ENCODE peak calls at places on chromosome 14, in five cellular contexts. One of them, this sample, is unnamed.
A peak's percentile ranks its signal among the peaks of the same experiment; 100 is the strongest.

GRCh38 chr14:53925201-53925766 is 31.3 kb downstream of the BMP4 start:
- DNase-seq in A673: no peak
- DNase-seq in right lobe of liver: no peak
- DNase-seq in heart left ventricle: no peak
- DNase-seq in heart right ventricle: no peak
- DNase-seq in this sample: no peak

GRCh38 chr14:28294834-28295440 is 471.6 kb upstream of the FOXG1 start:
- DNase-seq in heart right ventricle: no peak
- DNase-seq in right lobe of liver: no peak
- DNase-seq in A673: peak; percentile 52
- DNase-seq in heart left ventricle: no peak
- DNase-seq in this sample: no peak

GRCh38 chr14:76708028-76708427 is 53.2 kb upstream of the VASH1 start:
- DNase-seq in heart left ventricle: no peak
- DNase-seq in A673: no peak
- DNase-seq in heart right ventricle: no peak
- DNase-seq in right lobe of liver: no peak
- DNase-seq in this sample: no peak

GRCh38 chr14:20606190-20606901 is 15.2 kb upstream of the RNASE12 start:
- DNase-seq in right lobe of liver: peak; percentile 93
- DNase-seq in heart right ventricle: peak; percentile 27
- DNase-seq in A673: peak; percentile 60
- DNase-seq in heart left ventricle: no peak
- DNase-seq in this sample: no peak

GRCh38 chr14:89340200-89340667 is 76.8 kb downstream of the FOXN3 start:
- DNase-seq in right lobe of liver: no peak
- DNase-seq in A673: no peak
- DNase-seq in heart right ventricle: no peak
- DNase-seq in heart left ventricle: no peak
- DNase-seq in this sample: no peak

GRCh38 chr14:69901113-69901951 is 22.1 kb downstream of the SMOC1 start:
- DNase-seq in heart right ventricle: no peak
- DNase-seq in right lobe of liver: no peak
- DNase-seq in heart left ventricle: no peak
- DNase-seq in A673: peak; percentile 63
- DNase-seq in this sample: no peak

GRCh38 chr14:71908141-71908540 is 24.1 kb upstream of the RGS6 start:
- DNase-seq in right lobe of liver: no peak
- DNase-seq in A673: no peak
- DNase-seq in heart right ventricle: no peak
- DNase-seq in heart left ventricle: no peak
- DNase-seq in this sample: no peak

GRCh38 chr14:104678346-104678745 is 11.1 kb upstream of the INF2 start:
- DNase-seq in right lobe of liver: peak; percentile 48
- DNase-seq in heart left ventricle: peak; percentile 71
- DNase-seq in heart right ventricle: peak; percentile 66
- DNase-seq in A673: peak; percentile 95
- DNase-seq in this sample: no peak

GRCh38 chr14:104428333-104428851 is 151.2 kb upstream of the C14orf180 start:
- DNase-seq in right lobe of liver: no peak
- DNase-seq in heart right ventricle: no peak
- DNase-seq in A673: no peak
- DNase-seq in heart left ventricle: no peak
- DNase-seq in this sample: peak; percentile 38

GRCh38 chr14:48086516-48086915 is 411.1 kb upstream of the MDGA2 start:
- DNase-seq in heart left ventricle: no peak
- DNase-seq in heart right ventricle: no peak
- DNase-seq in right lobe of liver: no peak
- DNase-seq in A673: no peak
- DNase-seq in this sample: no peak

GRCh38 chr14:97164014-97164413 is 366.8 kb downstream of the VRK1 start:
- DNase-seq in heart right ventricle: no peak
- DNase-seq in right lobe of liver: no peak
- DNase-seq in heart left ventricle: no peak
- DNase-seq in A673: peak; percentile 84
- DNase-seq in this sample: no peak

GRCh38 chr14:92780444-92780843 is 13.7 kb upstream of the GOLGA5 start:
- DNase-seq in right lobe of liver: no peak
- DNase-seq in heart left ventricle: no peak
- DNase-seq in heart right ventricle: no peak
- DNase-seq in A673: no peak
- DNase-seq in this sample: no peak

GRCh38 chr14:20490563-20490962 is 14.8 kb upstream of the RNASE10 start:
- DNase-seq in heart left ventricle: no peak
- DNase-seq in right lobe of liver: no peak
- DNase-seq in heart right ventricle: no peak
- DNase-seq in A673: no peak
- DNase-seq in this sample: no peak

GRCh38 chr14:105857223-105857815 is 330.9 kb downstream of the TMEM121 start:
- DNase-seq in heart right ventricle: peak; percentile 2
- DNase-seq in right lobe of liver: no peak
- DNase-seq in heart left ventricle: no peak
- DNase-seq in A673: no peak
- DNase-seq in this sample: peak; percentile 30

GRCh38 chr14:60092516-60092915 is 793 bp downstream of the PCNX4 start:
- DNase-seq in heart left ventricle: no peak
- DNase-seq in right lobe of liver: no peak
- DNase-seq in A673: peak; percentile 45
- DNase-seq in heart right ventricle: no peak
- DNase-seq in this sample: no peak

GRCh38 chr14:60093088-60093487 is 1.4 kb downstream of the PCNX4 start:
- DNase-seq in heart right ventricle: no peak
- DNase-seq in right lobe of liver: no peak
- DNase-seq in heart left ventricle: no peak
- DNase-seq in A673: no peak
- DNase-seq in this sample: no peak

GRCh38 chr14:60091550-60092511 is at the start of gene PCNX4:
- DNase-seq in right lobe of liver: peak; percentile 98
- DNase-seq in heart left ventricle: peak; percentile 98
- DNase-seq in A673: peak; percentile 100
- DNase-seq in heart right ventricle: peak; percentile 98
- DNase-seq in this sample: peak; percentile 98

GRCh38 chr14:60094306-60094897 is 2.7 kb downstream of the PCNX4 start:
- DNase-seq in heart right ventricle: peak; percentile 13
- DNase-seq in heart left ventricle: no peak
- DNase-seq in A673: no peak
- DNase-seq in right lobe of liver: no peak
- DNase-seq in this sample: no peak

DNA sequence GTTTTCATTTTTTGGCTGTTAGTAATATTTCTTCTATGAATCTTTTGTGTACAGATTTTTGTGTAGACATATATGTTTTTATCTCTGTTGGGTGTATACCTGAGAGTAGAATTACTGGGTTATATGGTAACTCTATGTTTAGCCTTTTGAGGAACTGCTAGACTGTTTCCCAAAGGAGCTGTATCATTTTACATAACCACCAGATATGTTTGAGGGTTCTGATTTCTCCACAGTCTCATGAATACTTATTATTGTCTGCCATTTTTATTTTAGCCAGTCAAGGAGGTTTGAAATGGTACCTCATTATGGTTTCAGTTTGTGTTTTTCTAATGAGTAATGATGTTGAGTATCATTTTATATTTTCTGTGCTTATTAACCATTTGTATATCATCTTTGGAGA is 1.9 kb downstream of the PCNX4 start:
- DNase-seq in heart left ventricle: no peak
- DNase-seq in heart right ventricle: no peak
- DNase-seq in A673: no peak
- DNase-seq in right lobe of liver: no peak
- DNase-seq in this sample: no peak
- H3K4me1 ChIP-seq in heart left ventricle: peaks cover 44% of the 10 kb centered on the region
- H3K4me1 ChIP-seq in heart right ventricle: peaks cover 21% of the 10 kb centered on the region
- H3K4me1 ChIP-seq in A673: peaks cover 8% of the 10 kb centered on the region
- H3K4me1 ChIP-seq in right lobe of liver: no peaks in the 10 kb centered on the region
- H3K4me1 ChIP-seq in this sample: no peaks in the 10 kb centered on the region

GRCh38 chr14:67785270-67786109 is 30.9 kb downstream of the ZFYVE26 start:
- DNase-seq in heart left ventricle: no peak
- DNase-seq in A673: no peak
- DNase-seq in right lobe of liver: no peak
- DNase-seq in heart right ventricle: no peak
- DNase-seq in this sample: no peak
- H3K36me3 ChIP-seq in heart left ventricle: peaks cover 98% of the 10 kb centered on the region
- H3K36me3 ChIP-seq in A673: peaks cover 45% of the 10 kb centered on the region
- H3K36me3 ChIP-seq in right lobe of liver: peaks cover 4% of the 10 kb centered on the region
- H3K36me3 ChIP-seq in heart right ventricle: peaks cover 7% of the 10 kb centered on the region
- H3K36me3 ChIP-seq in this sample: peaks cover 30% of the 10 kb centered on the region

GRCh38 chr14:68707496-68707895 is 85.4 kb downstream of the ZFP36L1 start:
- DNase-seq in right lobe of liver: no peak
- DNase-seq in A673: no peak
- DNase-seq in heart right ventricle: no peak
- DNase-seq in heart left ventricle: no peak
- DNase-seq in this sample: no peak

GRCh38 chr14:68703093-68703492 is 89.8 kb downstream of the ZFP36L1 start:
- DNase-seq in A673: no peak
- DNase-seq in heart left ventricle: no peak
- DNase-seq in right lobe of liver: no peak
- DNase-seq in heart right ventricle: no peak
- DNase-seq in this sample: peak; percentile 69

GRCh38 chr14:68705741-68706283 is 87.1 kb downstream of the ZFP36L1 start:
- DNase-seq in heart right ventricle: no peak
- DNase-seq in A673: no peak
- DNase-seq in right lobe of liver: peak; percentile 67
- DNase-seq in heart left ventricle: no peak
- DNase-seq in this sample: no peak

GRCh38 chr14:68702578-68702977 is 90.3 kb downstream of the ZFP36L1 start:
- DNase-seq in heart left ventricle: no peak
- DNase-seq in heart right ventricle: no peak
- DNase-seq in right lobe of liver: no peak
- DNase-seq in A673: no peak
- DNase-seq in this sample: no peak

DNA sequence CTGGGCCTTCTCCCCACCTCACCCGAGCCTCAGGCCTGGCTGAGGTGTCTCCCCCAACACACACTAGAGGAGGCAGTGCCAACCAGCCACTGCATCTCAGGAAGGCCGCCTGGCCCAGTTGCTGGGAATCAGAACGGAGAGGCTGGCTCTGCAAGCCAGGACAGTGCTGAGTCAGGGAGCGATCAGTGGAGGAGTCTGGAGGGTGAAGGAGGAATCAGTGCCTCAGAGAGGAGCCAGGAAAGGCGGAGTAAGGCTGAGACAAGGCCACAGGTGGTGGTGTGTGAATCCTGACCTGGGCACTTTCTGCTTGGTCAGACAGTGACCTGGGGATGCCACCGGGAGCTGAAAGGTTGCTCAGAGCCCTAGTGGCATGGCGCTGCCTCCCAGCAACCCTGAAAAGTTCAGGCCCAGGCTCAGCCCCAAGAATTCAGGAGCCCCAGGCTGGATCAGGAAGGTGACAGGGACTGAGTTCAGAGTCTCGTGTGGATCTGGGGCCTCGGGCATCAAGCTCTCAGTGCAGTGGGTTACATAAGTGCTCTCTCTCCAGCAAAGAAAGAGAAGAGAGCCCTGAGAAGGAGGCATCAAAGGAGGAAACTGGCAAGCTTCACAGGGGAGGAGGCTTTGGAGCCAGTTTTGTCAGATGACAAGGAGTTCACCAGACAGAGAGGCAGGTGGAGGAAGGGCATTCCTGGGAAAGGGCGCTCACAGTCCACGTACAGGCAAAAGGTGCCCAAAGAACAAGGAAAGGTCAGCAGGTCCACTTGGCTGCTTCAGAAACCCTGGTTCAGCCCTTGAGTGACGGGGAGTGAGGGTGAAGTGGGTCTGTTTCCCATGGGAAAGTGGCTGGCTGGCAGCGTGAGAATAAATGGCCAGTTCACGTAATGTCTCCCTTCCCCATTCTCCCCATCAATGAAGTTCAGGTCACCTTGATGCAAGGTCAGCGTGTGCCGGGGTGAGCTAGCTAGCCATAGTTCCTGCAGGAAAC is 87.8 kb downstream of the ZFP36L1 start:
- DNase-seq in right lobe of liver: peak; percentile 43
- DNase-seq in A673: no peak
- DNase-seq in heart left ventricle: no peak
- DNase-seq in heart right ventricle: no peak
- DNase-seq in this sample: peak; percentile 62
- H3K4me1 ChIP-seq in right lobe of liver: no peaks in the 10 kb centered on the region
- H3K4me1 ChIP-seq in A673: no peaks in the 10 kb centered on the region
- H3K4me1 ChIP-seq in heart left ventricle: peaks cover 19% of the 10 kb centered on the region
- H3K4me1 ChIP-seq in heart right ventricle: peaks cover 6% of the 10 kb centered on the region
- H3K4me1 ChIP-seq in this sample: no peaks in the 10 kb centered on the region

GRCh38 chr14:22493753-22494152 is 95.3 kb downstream of the DAD1 start:
- DNase-seq in heart left ventricle: peak; percentile 39
- DNase-seq in A673: no peak
- DNase-seq in heart right ventricle: no peak
- DNase-seq in right lobe of liver: no peak
- DNase-seq in this sample: no peak
- H3K36me3 ChIP-seq in heart left ventricle: no peaks in the 10 kb centered on the region
- H3K36me3 ChIP-seq in A673: no peaks in the 10 kb centered on the region
- H3K36me3 ChIP-seq in heart right ventricle: no peaks in the 10 kb centered on the region
- H3K36me3 ChIP-seq in right lobe of liver: no peaks in the 10 kb centered on the region
- H3K36me3 ChIP-seq in this sample: no peaks in the 10 kb centered on the region

GRCh38 chr14:75443203-75443969 is 15.6 kb downstream of the JDP2 start:
- DNase-seq in right lobe of liver: no peak
- DNase-seq in heart left ventricle: no peak
- DNase-seq in heart right ventricle: no peak
- DNase-seq in A673: no peak
- DNase-seq in this sample: no peak

GRCh38 chr14:75442642-75443041 is 14.8 kb downstream of the JDP2 start:
- DNase-seq in heart left ventricle: no peak
- DNase-seq in heart right ventricle: no peak
- DNase-seq in right lobe of liver: no peak
- DNase-seq in A673: no peak
- DNase-seq in this sample: no peak

GRCh38 chr14:75442166-75442565 is 14.3 kb downstream of the JDP2 start:
- DNase-seq in A673: no peak
- DNase-seq in heart left ventricle: no peak
- DNase-seq in heart right ventricle: no peak
- DNase-seq in right lobe of liver: no peak
- DNase-seq in this sample: no peak

GRCh38 chr14:75440733-75441474 is 13.1 kb downstream of the JDP2 start:
- DNase-seq in A673: no peak
- DNase-seq in heart left ventricle: peak; percentile 83
- DNase-seq in right lobe of liver: peak; percentile 74
- DNase-seq in heart right ventricle: peak; percentile 49
- DNase-seq in this sample: peak; percentile 84

DNA sequence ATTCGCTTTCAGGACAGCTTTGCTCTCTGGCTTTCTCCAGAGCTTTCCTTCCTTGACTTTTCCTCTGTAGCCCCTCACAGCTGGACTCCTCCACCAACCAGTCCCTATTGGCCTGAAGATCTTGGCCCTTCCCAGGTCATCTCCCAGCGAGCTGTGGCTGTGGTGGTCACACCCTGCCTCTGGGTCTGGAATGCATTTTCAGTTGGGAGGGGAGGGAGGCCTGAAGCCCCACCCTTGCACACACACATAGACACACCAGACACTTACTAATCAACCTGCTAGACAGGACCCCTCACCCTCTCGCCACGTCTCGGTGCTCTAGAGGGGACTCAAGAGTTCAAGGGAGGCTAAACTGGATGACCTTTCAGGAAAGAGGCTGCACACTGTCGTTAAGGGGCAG is 13.9 kb downstream of the JDP2 start:
- DNase-seq in heart right ventricle: no peak
- DNase-seq in A673: no peak
- DNase-seq in right lobe of liver: no peak
- DNase-seq in heart left ventricle: no peak
- DNase-seq in this sample: no peak
- H3K4me1 ChIP-seq in heart right ventricle: peaks cover 48% of the 10 kb centered on the region
- H3K4me1 ChIP-seq in A673: peaks cover 5% of the 10 kb centered on the region
- H3K4me1 ChIP-seq in right lobe of liver: no peaks in the 10 kb centered on the region
- H3K4me1 ChIP-seq in heart left ventricle: peaks cover 63% of the 10 kb centered on the region
- H3K4me1 ChIP-seq in this sample: no peaks in the 10 kb centered on the region

GRCh38 chr14:67385120-67385519 is 25.0 kb downstream of the EIF2S1 start:
- DNase-seq in heart right ventricle: no peak
- DNase-seq in A673: no peak
- DNase-seq in right lobe of liver: no peak
- DNase-seq in heart left ventricle: no peak
- DNase-seq in this sample: no peak
- H3K36me3 ChIP-seq in heart right ventricle: no peaks in the 10 kb centered on the region
- H3K36me3 ChIP-seq in A673: peaks cover 69% of the 10 kb centered on the region
- H3K36me3 ChIP-seq in right lobe of liver: peaks cover 15% of the 10 kb centered on the region
- H3K36me3 ChIP-seq in heart left ventricle: peaks cover 57% of the 10 kb centered on the region
- H3K36me3 ChIP-seq in this sample: peaks cover 2% of the 10 kb centered on the region

This sample was measured in aorta.